ENCODE peak calls at places on chromosome 12, in ten cellular contexts. One of them, this sample, is unnamed.

GRCh38 chr12:82449179-82449578 is 90.8 kb downstream of the METTL25 start:
- DNase-seq in astrocyte of the spinal cord: no peak
- DNase-seq in aorta: no peak
- DNase-seq in esophagus squamous epithelium: no peak
- DNase-seq in fibroblast of villous mesenchyme: no peak
- DNase-seq in GM12865: no peak
- DNase-seq in psoas muscle: no peak
- DNase-seq in effector memory CD4-positive, alpha-beta T cell: no peak
- DNase-seq in cardiac fibroblast: no peak
- DNase-seq in CD8-positive, alpha-beta T cell: no peak
- DNase-seq in this sample: no peak

GRCh38 chr12:81143057-81143456 is 65.2 kb downstream of the ACSS3 start:
- DNase-seq in astrocyte of the spinal cord: no peak
- DNase-seq in aorta: no peak
- DNase-seq in esophagus squamous epithelium: no peak
- DNase-seq in fibroblast of villous mesenchyme: peak; percentile 2
- DNase-seq in GM12865: no peak
- DNase-seq in psoas muscle: no peak
- DNase-seq in effector memory CD4-positive, alpha-beta T cell: no peak
- DNase-seq in cardiac fibroblast: no peak
- DNase-seq in CD8-positive, alpha-beta T cell: no peak
- DNase-seq in this sample: no peak

GRCh38 chr12:2383276-2384028 is 330.7 kb downstream of the CACNA1C start:
- DNase-seq in astrocyte of the spinal cord: no peak
- DNase-seq in aorta: no peak
- DNase-seq in esophagus squamous epithelium: no peak
- DNase-seq in fibroblast of villous mesenchyme: no peak
- DNase-seq in GM12865: no peak
- DNase-seq in psoas muscle: no peak
- DNase-seq in effector memory CD4-positive, alpha-beta T cell: no peak
- DNase-seq in cardiac fibroblast: peak; percentile 13
- DNase-seq in CD8-positive, alpha-beta T cell: no peak
- DNase-seq in this sample: no peak

GRCh38 chr12:12901158-12901791 is 9.9 kb downstream of the GPRC5A start:
- DNase-seq in astrocyte of the spinal cord: peak; percentile 87
- DNase-seq in aorta: peak; percentile 71
- DNase-seq in esophagus squamous epithelium: no peak
- DNase-seq in fibroblast of villous mesenchyme: peak; percentile 99
- DNase-seq in GM12865: no peak
- DNase-seq in psoas muscle: no peak
- DNase-seq in effector memory CD4-positive, alpha-beta T cell: no peak
- DNase-seq in cardiac fibroblast: peak; percentile 92
- DNase-seq in CD8-positive, alpha-beta T cell: no peak
- DNase-seq in this sample: no peak

GRCh38 chr12:53224268-53224896 is 7.6 kb downstream of the RARG start:
- DNase-seq in astrocyte of the spinal cord: no peak
- DNase-seq in aorta: peak; percentile 26
- DNase-seq in esophagus squamous epithelium: no peak
- DNase-seq in fibroblast of villous mesenchyme: no peak
- DNase-seq in GM12865: no peak
- DNase-seq in psoas muscle: peak; percentile 30
- DNase-seq in effector memory CD4-positive, alpha-beta T cell: no peak
- DNase-seq in cardiac fibroblast: no peak
- DNase-seq in CD8-positive, alpha-beta T cell: no peak
- DNase-seq in this sample: peak; percentile 61

GRCh38 chr12:131128556-131128955 is 174.8 kb downstream of the ADGRD1 start:
- DNase-seq in astrocyte of the spinal cord: no peak
- DNase-seq in aorta: no peak
- DNase-seq in esophagus squamous epithelium: no peak
- DNase-seq in fibroblast of villous mesenchyme: no peak
- DNase-seq in GM12865: no peak
- DNase-seq in psoas muscle: no peak
- DNase-seq in effector memory CD4-positive, alpha-beta T cell: no peak
- DNase-seq in cardiac fibroblast: no peak
- DNase-seq in CD8-positive, alpha-beta T cell: no peak
- DNase-seq in this sample: no peak

GRCh38 chr12:81949721-81950120 is 190.6 kb upstream of the PPFIA2 start:
- DNase-seq in astrocyte of the spinal cord: no peak
- DNase-seq in aorta: no peak
- DNase-seq in esophagus squamous epithelium: no peak
- DNase-seq in fibroblast of villous mesenchyme: no peak
- DNase-seq in GM12865: no peak
- DNase-seq in psoas muscle: no peak
- DNase-seq in effector memory CD4-positive, alpha-beta T cell: no peak
- DNase-seq in cardiac fibroblast: no peak
- DNase-seq in CD8-positive, alpha-beta T cell: no peak
- DNase-seq in this sample: no peak

GRCh38 chr12:47818701-47819543 is 781 bp downstream of the HDAC7 start:
- DNase-seq in astrocyte of the spinal cord: no peak
- DNase-seq in aorta: peak; percentile 88
- DNase-seq in esophagus squamous epithelium: no peak
- DNase-seq in fibroblast of villous mesenchyme: peak; percentile 55
- DNase-seq in GM12865: peak; percentile 50
- DNase-seq in psoas muscle: peak; percentile 87
- DNase-seq in effector memory CD4-positive, alpha-beta T cell: no peak
- DNase-seq in cardiac fibroblast: peak; percentile 37
- DNase-seq in CD8-positive, alpha-beta T cell: peak; percentile 31
- DNase-seq in this sample: no peak

GRCh38 chr12:119444462-119445044 is 110.0 kb downstream of the CCDC60 start:
- DNase-seq in astrocyte of the spinal cord: peak; percentile 27
- DNase-seq in aorta: no peak
- DNase-seq in esophagus squamous epithelium: no peak
- DNase-seq in fibroblast of villous mesenchyme: peak; percentile 3
- DNase-seq in GM12865: peak; percentile 83
- DNase-seq in psoas muscle: peak; percentile 59
- DNase-seq in effector memory CD4-positive, alpha-beta T cell: no peak
- DNase-seq in cardiac fibroblast: peak; percentile 22
- DNase-seq in CD8-positive, alpha-beta T cell: peak; percentile 4
- DNase-seq in this sample: peak; percentile 80

GRCh38 chr12:27142102-27142721 is 59.8 kb upstream of the C12orf71 start:
- DNase-seq in astrocyte of the spinal cord: peak; percentile 77
- DNase-seq in aorta: peak; percentile 70
- DNase-seq in esophagus squamous epithelium: no peak
- DNase-seq in fibroblast of villous mesenchyme: peak; percentile 87
- DNase-seq in GM12865: peak; percentile 79
- DNase-seq in psoas muscle: no peak
- DNase-seq in effector memory CD4-positive, alpha-beta T cell: no peak
- DNase-seq in cardiac fibroblast: peak; percentile 91
- DNase-seq in CD8-positive, alpha-beta T cell: peak; percentile 9
- DNase-seq in this sample: peak; percentile 98

GRCh38 chr12:6535960-6536847 is 1.9 kb downstream of the GAPDH start:
- DNase-seq in astrocyte of the spinal cord: no peak
- DNase-seq in aorta: no peak
- DNase-seq in esophagus squamous epithelium: no peak
- DNase-seq in fibroblast of villous mesenchyme: no peak
- DNase-seq in GM12865: peak; percentile 22
- DNase-seq in psoas muscle: no peak
- DNase-seq in effector memory CD4-positive, alpha-beta T cell: no peak
- DNase-seq in cardiac fibroblast: no peak
- DNase-seq in CD8-positive, alpha-beta T cell: no peak
- DNase-seq in this sample: no peak
- H3K4me3 ChIP-seq in astrocyte of the spinal cord: peak overlapping the region; percentile 98
- H3K4me3 ChIP-seq in aorta: peak overlapping the region; percentile 75
- H3K4me3 ChIP-seq in esophagus squamous epithelium: peak overlapping the region; percentile 99
- H3K4me3 ChIP-seq in fibroblast of villous mesenchyme: peak overlapping the region; percentile 98
- H3K4me3 ChIP-seq in GM12865: peak overlapping the region; percentile 92
- H3K4me3 ChIP-seq in psoas muscle: peak overlapping the region; percentile 86
- H3K4me3 ChIP-seq in effector memory CD4-positive, alpha-beta T cell: peak overlapping the region; percentile 89
- H3K4me3 ChIP-seq in cardiac fibroblast: peak overlapping the region; percentile 99
- H3K4me3 ChIP-seq in CD8-positive, alpha-beta T cell: peak overlapping the region; percentile 94
- H3K4me3 ChIP-seq in this sample: peak overlapping the region; percentile 99

DNA sequence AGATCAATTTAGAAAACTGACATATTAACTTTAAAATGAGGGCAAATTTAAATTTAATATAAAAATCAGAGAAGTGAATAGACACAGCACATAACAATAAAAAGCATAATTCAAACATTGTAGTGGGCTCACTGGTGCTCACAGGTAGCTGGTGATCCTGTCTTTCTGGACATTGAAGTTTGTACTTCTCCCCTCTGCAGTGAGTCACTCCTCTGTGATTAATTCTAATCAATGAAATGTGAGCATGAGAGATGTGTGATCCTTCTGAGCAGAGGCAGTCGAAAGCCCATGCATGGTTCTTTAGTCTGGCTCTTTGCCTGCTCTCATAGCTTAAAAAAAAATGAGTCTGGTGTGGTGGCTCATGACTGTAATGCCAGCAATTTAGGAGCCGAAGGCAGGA is 59.0 kb upstream of the RERGL start:
- DNase-seq in astrocyte of the spinal cord: no peak
- DNase-seq in aorta: no peak
- DNase-seq in esophagus squamous epithelium: no peak
- DNase-seq in fibroblast of villous mesenchyme: no peak
- DNase-seq in GM12865: no peak
- DNase-seq in psoas muscle: no peak
- DNase-seq in effector memory CD4-positive, alpha-beta T cell: no peak
- DNase-seq in cardiac fibroblast: peak; percentile 10
- DNase-seq in CD8-positive, alpha-beta T cell: no peak
- DNase-seq in this sample: no peak
- H3K4me3 ChIP-seq in astrocyte of the spinal cord: no peak overlapping the region
- H3K4me3 ChIP-seq in aorta: no peak overlapping the region
- H3K4me3 ChIP-seq in esophagus squamous epithelium: no peak overlapping the region
- H3K4me3 ChIP-seq in fibroblast of villous mesenchyme: no peak overlapping the region
- H3K4me3 ChIP-seq in GM12865: no peak overlapping the region
- H3K4me3 ChIP-seq in psoas muscle: no peak overlapping the region
- H3K4me3 ChIP-seq in effector memory CD4-positive, alpha-beta T cell: no peak overlapping the region
- H3K4me3 ChIP-seq in cardiac fibroblast: no peak overlapping the region
- H3K4me3 ChIP-seq in CD8-positive, alpha-beta T cell: no peak overlapping the region
- H3K4me3 ChIP-seq in this sample: no peak overlapping the region

GRCh38 chr12:32431025-32431424 is 31.7 kb downstream of the FGD4 start:
- DNase-seq in astrocyte of the spinal cord: no peak
- DNase-seq in aorta: no peak
- DNase-seq in esophagus squamous epithelium: no peak
- DNase-seq in fibroblast of villous mesenchyme: no peak
- DNase-seq in GM12865: no peak
- DNase-seq in psoas muscle: no peak
- DNase-seq in effector memory CD4-positive, alpha-beta T cell: no peak
- DNase-seq in cardiac fibroblast: no peak
- DNase-seq in CD8-positive, alpha-beta T cell: no peak
- DNase-seq in this sample: no peak
- H3K4me3 ChIP-seq in astrocyte of the spinal cord: no peak overlapping the region
- H3K4me3 ChIP-seq in aorta: no peak overlapping the region
- H3K4me3 ChIP-seq in esophagus squamous epithelium: no peak overlapping the region
- H3K4me3 ChIP-seq in fibroblast of villous mesenchyme: no peak overlapping the region
- H3K4me3 ChIP-seq in GM12865: no peak overlapping the region
- H3K4me3 ChIP-seq in psoas muscle: no peak overlapping the region
- H3K4me3 ChIP-seq in effector memory CD4-positive, alpha-beta T cell: no peak overlapping the region
- H3K4me3 ChIP-seq in cardiac fibroblast: no peak overlapping the region
- H3K4me3 ChIP-seq in CD8-positive, alpha-beta T cell: no peak overlapping the region
- H3K4me3 ChIP-seq in this sample: no peak overlapping the region

GRCh38 chr12:84128117-84128991 is 784.2 kb downstream of the SLC6A15 start:
- DNase-seq in astrocyte of the spinal cord: no peak
- DNase-seq in aorta: no peak
- DNase-seq in esophagus squamous epithelium: no peak
- DNase-seq in fibroblast of villous mesenchyme: no peak
- DNase-seq in GM12865: peak; percentile 3
- DNase-seq in psoas muscle: peak; percentile 30
- DNase-seq in effector memory CD4-positive, alpha-beta T cell: no peak
- DNase-seq in cardiac fibroblast: no peak
- DNase-seq in CD8-positive, alpha-beta T cell: no peak
- DNase-seq in this sample: no peak
- H3K4me3 ChIP-seq in astrocyte of the spinal cord: no peak overlapping the region
- H3K4me3 ChIP-seq in aorta: no peak overlapping the region
- H3K4me3 ChIP-seq in esophagus squamous epithelium: no peak overlapping the region
- H3K4me3 ChIP-seq in fibroblast of villous mesenchyme: no peak overlapping the region
- H3K4me3 ChIP-seq in GM12865: no peak overlapping the region
- H3K4me3 ChIP-seq in psoas muscle: no peak overlapping the region
- H3K4me3 ChIP-seq in effector memory CD4-positive, alpha-beta T cell: no peak overlapping the region
- H3K4me3 ChIP-seq in cardiac fibroblast: no peak overlapping the region
- H3K4me3 ChIP-seq in CD8-positive, alpha-beta T cell: no peak overlapping the region
- H3K4me3 ChIP-seq in this sample: no peak overlapping the region

GRCh38 chr12:25691865-25692114 is 138.7 kb upstream of the LMNTD1 start:
- DNase-seq in astrocyte of the spinal cord: no peak
- DNase-seq in aorta: no peak
- DNase-seq in esophagus squamous epithelium: no peak
- DNase-seq in fibroblast of villous mesenchyme: no peak
- DNase-seq in GM12865: no peak
- DNase-seq in psoas muscle: no peak
- DNase-seq in effector memory CD4-positive, alpha-beta T cell: no peak
- DNase-seq in cardiac fibroblast: no peak
- DNase-seq in CD8-positive, alpha-beta T cell: no peak
- DNase-seq in this sample: peak; percentile 71

GRCh38 chr12:25694072-25694471 is 141.0 kb upstream of the LMNTD1 start:
- DNase-seq in astrocyte of the spinal cord: peak; percentile 54
- DNase-seq in aorta: no peak
- DNase-seq in esophagus squamous epithelium: no peak
- DNase-seq in fibroblast of villous mesenchyme: peak; percentile 89
- DNase-seq in GM12865: no peak
- DNase-seq in psoas muscle: no peak
- DNase-seq in effector memory CD4-positive, alpha-beta T cell: no peak
- DNase-seq in cardiac fibroblast: peak; percentile 90
- DNase-seq in CD8-positive, alpha-beta T cell: no peak
- DNase-seq in this sample: no peak

GRCh38 chr12:25690996-25691864 is 138.1 kb upstream of the LMNTD1 start:
- DNase-seq in astrocyte of the spinal cord: no peak
- DNase-seq in aorta: no peak
- DNase-seq in esophagus squamous epithelium: no peak
- DNase-seq in fibroblast of villous mesenchyme: no peak
- DNase-seq in GM12865: no peak
- DNase-seq in psoas muscle: no peak
- DNase-seq in effector memory CD4-positive, alpha-beta T cell: no peak
- DNase-seq in cardiac fibroblast: peak; percentile 59
- DNase-seq in CD8-positive, alpha-beta T cell: no peak
- DNase-seq in this sample: no peak

GRCh38 chr12:25689996-25690501 is 137.0 kb upstream of the LMNTD1 start:
- DNase-seq in astrocyte of the spinal cord: no peak
- DNase-seq in aorta: no peak
- DNase-seq in esophagus squamous epithelium: no peak
- DNase-seq in fibroblast of villous mesenchyme: no peak
- DNase-seq in GM12865: no peak
- DNase-seq in psoas muscle: no peak
- DNase-seq in effector memory CD4-positive, alpha-beta T cell: no peak
- DNase-seq in cardiac fibroblast: peak; percentile 68
- DNase-seq in CD8-positive, alpha-beta T cell: no peak
- DNase-seq in this sample: no peak

GRCh38 chr12:25692115-25693035 is 139.3 kb upstream of the LMNTD1 start:
- DNase-seq in astrocyte of the spinal cord: peak; percentile 78
- DNase-seq in aorta: no peak
- DNase-seq in esophagus squamous epithelium: no peak
- DNase-seq in fibroblast of villous mesenchyme: peak; percentile 85
- DNase-seq in GM12865: no peak
- DNase-seq in psoas muscle: no peak
- DNase-seq in effector memory CD4-positive, alpha-beta T cell: no peak
- DNase-seq in cardiac fibroblast: peak; percentile 91
- DNase-seq in CD8-positive, alpha-beta T cell: no peak
- DNase-seq in this sample: no peak
- H3K4me3 ChIP-seq in astrocyte of the spinal cord: no peak overlapping the region
- H3K4me3 ChIP-seq in aorta: no peak overlapping the region
- H3K4me3 ChIP-seq in esophagus squamous epithelium: no peak overlapping the region
- H3K4me3 ChIP-seq in fibroblast of villous mesenchyme: no peak overlapping the region
- H3K4me3 ChIP-seq in GM12865: no peak overlapping the region
- H3K4me3 ChIP-seq in psoas muscle: no peak overlapping the region
- H3K4me3 ChIP-seq in effector memory CD4-positive, alpha-beta T cell: no peak overlapping the region
- H3K4me3 ChIP-seq in cardiac fibroblast: no peak overlapping the region
- H3K4me3 ChIP-seq in CD8-positive, alpha-beta T cell: no peak overlapping the region
- H3K4me3 ChIP-seq in this sample: no peak overlapping the region

GRCh38 chr12:95548056-95548538 is 3.2 kb downstream of the USP44 start:
- DNase-seq in astrocyte of the spinal cord: no peak
- DNase-seq in aorta: peak; percentile 53
- DNase-seq in esophagus squamous epithelium: no peak
- DNase-seq in fibroblast of villous mesenchyme: no peak
- DNase-seq in GM12865: no peak
- DNase-seq in psoas muscle: no peak
- DNase-seq in effector memory CD4-positive, alpha-beta T cell: no peak
- DNase-seq in cardiac fibroblast: no peak
- DNase-seq in CD8-positive, alpha-beta T cell: peak; percentile 4
- DNase-seq in this sample: no peak
- H3K4me3 ChIP-seq in astrocyte of the spinal cord: peak overlapping the region; percentile 46
- H3K4me3 ChIP-seq in aorta: peak overlapping the region; percentile 54
- H3K4me3 ChIP-seq in esophagus squamous epithelium: peak overlapping the region; percentile 69
- H3K4me3 ChIP-seq in fibroblast of villous mesenchyme: peak overlapping the region; percentile 57
- H3K4me3 ChIP-seq in GM12865: peak overlapping the region; percentile 20
- H3K4me3 ChIP-seq in psoas muscle: peak overlapping the region; percentile 72
- H3K4me3 ChIP-seq in effector memory CD4-positive, alpha-beta T cell: peak overlapping the region; percentile 95
- H3K4me3 ChIP-seq in cardiac fibroblast: peak overlapping the region; percentile 3
- H3K4me3 ChIP-seq in CD8-positive, alpha-beta T cell: peak overlapping the region; percentile 81
- H3K4me3 ChIP-seq in this sample: peak overlapping the region; percentile 83

This sample was measured in NT2/D1.